ENCODE peak calls at places on chromosome 2, in four cellular contexts. D is adrenal gland, O is HCT116, W is psoas muscle. P is an unnamed sample. For H3K4me1, the result is how much of the 10 kb centered on the place peaks cover.

GRCh38 chr2:46449712-46450111 is 29.7 kb upstream of the TMEM247 start:
- DNase-seq in D (no peak), O (no peak), W (no peak), P (no peak)

GRCh38 chr2:206011018-206011614 is 74.9 kb downstream of the INO80D start:
- DNase-seq in O (no peak), D (no peak), W (no peak), P (no peak)

GRCh38 chr2:150100311-150100710 is 387.2 kb downstream of the RND3 start:
- DNase-seq in O (no peak), D (no peak), W (no peak), P (no peak)

GRCh38 chr2:199704358-199705238 is 146.4 kb downstream of the FTCDNL1 start:
- DNase-seq in D (peak), O (peak), W (no peak), P (peak)

GRCh38 chr2:162092008-162092390 is 18.0 kb upstream of the DPP4 start:
- DNase-seq in D (no peak), W (no peak), O (no peak), P (no peak)

GRCh38 chr2:73013941-73014340 is 57.6 kb downstream of the SFXN5 start:
- DNase-seq in O (no peak), W (no peak), D (no peak), P (no peak)

GRCh38 chr2:112757265-112757664 is 7.1 kb downstream of the CKAP2L start:
- DNase-seq in D (no peak), O (no peak), W (no peak), P (no peak)

GRCh38 chr2:147663153-147663961 is 181.5 kb upstream of the ACVR2A start:
- DNase-seq in O (no peak), D (no peak), W (no peak), P (no peak)

GRCh38 chr2:82259551-82259950 is 1955.0 kb upstream of the LRRTM1 start:
- DNase-seq in D (no peak), W (no peak), O (no peak), P (no peak)

GRCh38 chr2:34012728-34013302 is 413.7 kb upstream of the FAM98A start:
- DNase-seq in W (peak), O (peak), D (peak), P (peak)

GRCh38 chr2:223386984-223387383 is 215.2 kb downstream of the SCG2 start:
- DNase-seq in W (no peak), D (no peak), O (no peak), P (no peak)

GRCh38 chr2:237739101-237739500 is 59.5 kb upstream of the RBM44 start:
- DNase-seq in O (no peak), W (peak), D (peak), P (no peak)

GRCh38 chr2:64400103-64400728 is 53.7 kb upstream of the LGALSL start:
- DNase-seq in W (no peak), D (no peak), O (no peak), P (peak)

GRCh38 chr2:152491139-152491472 is 156.1 kb downstream of the FMNL2 start:
- DNase-seq in W (peak), D (peak), O (no peak), P (no peak)

GRCh38 chr2:241194811-241195210 is 6.3 kb downstream of the ANO7 start:
- DNase-seq in O (no peak), D (no peak), W (no peak), P (no peak)

GRCh38 chr2:173862612-173863217 is 102.5 kb downstream of the SP3 start:
- DNase-seq in W (no peak), D (no peak), O (no peak), P (no peak)

GRCh38 chr2:172674034-172674967 is 61.3 kb upstream of the RAPGEF4 start:
- DNase-seq in W (peak), D (peak), O (no peak), P (no peak)

GRCh38 chr2:47803770-47804169 is 20.8 kb downstream of the MSH6 start:
- DNase-seq in O (no peak), D (no peak), W (no peak), P (no peak)

GRCh38 chr2:196742685-196743084 is 56.8 kb downstream of the GTF3C3 start:
- DNase-seq in W (no peak), O (no peak), D (no peak), P (no peak)

GRCh38 chr2:24015562-24016375 is 5.9 kb downstream of the MFSD2B start:
- DNase-seq in W (no peak), O (no peak), D (no peak), P (peak)

GRCh38 chr2:218166791-218167190 is at the start of gene CXCR1:
- DNase-seq in O (no peak), W (no peak), D (no peak), P (peak)

GRCh38 chr2:40384714-40385113 is 67.2 kb downstream of the SLC8A1 start:
- DNase-seq in W (no peak), D (no peak), O (no peak), P (peak)

GRCh38 chr2:238380785-238381184 is 45.9 kb upstream of the ASB1 start:
- DNase-seq in W (no peak), O (peak), D (no peak), P (peak)

GRCh38 chr2:172398444-172398843 is 28.9 kb upstream of the ITGA6 start:
- DNase-seq in D (no peak), O (peak), W (no peak), P (no peak)

GRCh38 chr2:189369566-189369965 is 71.7 kb upstream of the WDR75 start:
- DNase-seq in O (no peak), W (no peak), D (no peak), P (peak)

GRCh38 chr2:104862061-104862941 is 8.4 kb downstream of the POU3F3 start:
- DNase-seq in O (no peak), D (no peak), W (no peak), P (no peak)

GRCh38 chr2:189521686-189522434 is 58.7 kb downstream of the SLC40A1 start:
- DNase-seq in D (no peak), W (no peak), O (no peak), P (no peak)

GRCh38 chr2:121960251-121960650 is 204.8 kb downstream of the TSN start:
- DNase-seq in D (no peak), W (no peak), O (no peak), P (no peak)

GRCh38 chr2:15316370-15316814 is 244.7 kb downstream of the NBAS start:
- DNase-seq in O (no peak), W (no peak), D (no peak), P (no peak)

GRCh38 chr2:32008811-32009478 is 1.9 kb downstream of the MEMO1 start:
- DNase-seq in O (no peak), W (no peak), D (peak), P (peak)

GRCh38 chr2:42939411-42940206 is 147.2 kb upstream of the HAAO start:
- DNase-seq in O (no peak), D (no peak), W (peak), P (no peak)

GRCh38 chr2:42944744-42945415 is 152.5 kb upstream of the HAAO start:
- DNase-seq in O (peak), D (no peak), W (no peak), P (peak)

GRCh38 chr2:42941633-42942176 is 149.3 kb upstream of the HAAO start:
- DNase-seq in D (no peak), W (no peak), O (no peak), P (no peak)

GRCh38 chr2:42942214-42942989 is 150.0 kb upstream of the HAAO start:
- DNase-seq in D (no peak), W (no peak), O (no peak), P (no peak)

GRCh38 chr2:42942990-42943493 is 150.7 kb upstream of the HAAO start:
- DNase-seq in O (no peak), D (no peak), W (no peak), P (no peak)
- H3K4me1 ChIP-seq in O (under half), D (under half), W (under half), P (under half)

GRCh38 chr2:101476605-101477208 is 1.8 kb upstream of the RFX8 start:
- DNase-seq in W (no peak), D (no peak), O (no peak), P (peak)
- H3K4me1 ChIP-seq in W (under half), D (under half), O (under half), P (under half)

GRCh38 chr2:160650196-160651108 is 156.8 kb upstream of the RBMS1 start:
- DNase-seq in W (no peak), D (no peak), O (no peak), P (peak)
- H3K4me1 ChIP-seq in W (under half), D (under half), O (under half), P (half or more)

GRCh38 chr2:27078267-27079194 is at the start of gene EMILIN1:
- DNase-seq in D (no peak), W (peak), O (no peak), P (no peak)

GRCh38 chr2:27079233-27080139 is 1.1 kb downstream of the EMILIN1 start:
- DNase-seq in O (no peak), D (no peak), W (no peak), P (no peak)

GRCh38 chr2:27081984-27082772 is 3.8 kb downstream of the EMILIN1 start:
- DNase-seq in W (peak), D (no peak), O (no peak), P (no peak)

GRCh38 chr2:27080140-27080469 is 1.7 kb downstream of the EMILIN1 start:
- DNase-seq in D (no peak), W (no peak), O (no peak), P (no peak)

GRCh38 chr2:27080603-27080938 is 2.2 kb downstream of the EMILIN1 start:
- DNase-seq in O (no peak), W (no peak), D (no peak), P (no peak)
- H3K4me1 ChIP-seq in O (under half), W (under half), D (under half), P (under half)

DNA sequence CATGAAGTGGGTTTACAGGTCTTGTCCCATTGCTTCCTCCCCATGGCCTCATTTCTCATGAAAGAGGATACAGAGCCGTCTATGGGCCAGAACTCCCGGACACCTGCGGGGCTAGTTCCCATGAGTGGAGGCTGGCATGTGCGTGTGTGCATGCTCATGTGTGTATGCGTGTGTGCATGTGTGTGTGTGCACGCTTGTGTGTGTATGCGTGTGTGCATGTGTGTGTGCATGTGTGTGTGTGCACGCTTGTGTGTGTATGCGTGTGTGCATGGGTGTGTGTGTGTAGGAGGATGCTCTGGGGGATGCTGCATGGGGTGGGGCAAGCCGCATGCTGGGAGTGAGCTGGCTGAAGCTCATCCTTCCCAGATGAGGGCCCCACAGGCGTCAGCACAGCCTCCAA is 20.8 kb downstream of the INHBB start:
- DNase-seq in O (no peak), W (peak), D (no peak), P (no peak)
- H3K4me1 ChIP-seq in O (under half), W (under half), D (under half), P (under half)

GRCh38 chr2:127080226-127080940 is 26.6 kb downstream of the BIN1 start:
- DNase-seq in O (no peak), W (no peak), D (peak), P (no peak)
- H3K4me1 ChIP-seq in O (under half), W (half or more), D (half or more), P (under half)